ENCODE peak calls at places on chromosomes 3 and 15, in four cellular contexts. One of them, this sample, is unnamed.

GRCh38 chr15:49212897-49213296 is 42.9 kb downstream of the GALK2 start:
- DNase-seq in EH: no peak
- DNase-seq in AG04450: no peak
- DNase-seq in T-helper 2 cell treated with Interferon-gamma antibody and Interleukin-4, amounts not matched to agents 5 μg/mL and 100 μg/mL, for 36 hours: no peak
- DNase-seq in this sample: no peak

GRCh38 chr15:71781179-71781964 is 29.0 kb upstream of the NR2E3 start:
- DNase-seq in T-helper 2 cell treated with Interferon-gamma antibody and Interleukin-4, amounts not matched to agents 5 μg/mL and 100 μg/mL, for 36 hours: peak
- DNase-seq in EH: peak
- DNase-seq in AG04450: no peak
- DNase-seq in this sample: no peak

GRCh38 chr3:72143322-72143721 is 358.4 kb upstream of the PROK2 start:
- DNase-seq in EH: peak
- DNase-seq in T-helper 2 cell treated with Interferon-gamma antibody and Interleukin-4, amounts not matched to agents 5 μg/mL and 100 μg/mL, for 36 hours: no peak
- DNase-seq in AG04450: no peak
- DNase-seq in this sample: no peak

GRCh38 chr3:133301194-133301593 is 98.7 kb upstream of the BFSP2 start:
- DNase-seq in AG04450: peak
- DNase-seq in EH: peak
- DNase-seq in T-helper 2 cell treated with Interferon-gamma antibody and Interleukin-4, amounts not matched to agents 5 μg/mL and 100 μg/mL, for 36 hours: no peak
- DNase-seq in this sample: no peak

GRCh38 chr3:139204756-139205155 is 139.1 kb upstream of the MRPS22 start:
- DNase-seq in EH: peak
- DNase-seq in T-helper 2 cell treated with Interferon-gamma antibody and Interleukin-4, amounts not matched to agents 5 μg/mL and 100 μg/mL, for 36 hours: no peak
- DNase-seq in AG04450: no peak
- DNase-seq in this sample: no peak

GRCh38 chr3:70815817-70816216 is 503.4 kb upstream of the MDFIC2 start:
- DNase-seq in AG04450: no peak
- DNase-seq in EH: no peak
- DNase-seq in T-helper 2 cell treated with Interferon-gamma antibody and Interleukin-4, amounts not matched to agents 5 μg/mL and 100 μg/mL, for 36 hours: no peak
- DNase-seq in this sample: no peak

GRCh38 chr15:85380860-85381535 is 595 bp downstream of the AKAP13 start:
- DNase-seq in EH: peak
- DNase-seq in T-helper 2 cell treated with Interferon-gamma antibody and Interleukin-4, amounts not matched to agents 5 μg/mL and 100 μg/mL, for 36 hours: peak
- DNase-seq in AG04450: no peak
- DNase-seq in this sample: peak

GRCh38 chr3:66449411-66449931 is 51.4 kb downstream of the LRIG1 start:
- DNase-seq in EH: no peak
- DNase-seq in T-helper 2 cell treated with Interferon-gamma antibody and Interleukin-4, amounts not matched to agents 5 μg/mL and 100 μg/mL, for 36 hours: no peak
- DNase-seq in AG04450: no peak
- DNase-seq in this sample: no peak

GRCh38 chr3:48371651-48372376 is at the start of gene FBXW12:
- DNase-seq in T-helper 2 cell treated with Interferon-gamma antibody and Interleukin-4, amounts not matched to agents 5 μg/mL and 100 μg/mL, for 36 hours: no peak
- DNase-seq in AG04450: no peak
- DNase-seq in EH: no peak
- DNase-seq in this sample: no peak

GRCh38 chr15:84800365-84800806 is 16.8 kb upstream of the ALPK3 start:
- DNase-seq in EH: no peak
- DNase-seq in AG04450: no peak
- DNase-seq in T-helper 2 cell treated with Interferon-gamma antibody and Interleukin-4, amounts not matched to agents 5 μg/mL and 100 μg/mL, for 36 hours: no peak
- DNase-seq in this sample: no peak

GRCh38 chr15:48775556-48775955 is 35.3 kb downstream of the CEP152 start:
- DNase-seq in AG04450: no peak
- DNase-seq in EH: no peak
- DNase-seq in T-helper 2 cell treated with Interferon-gamma antibody and Interleukin-4, amounts not matched to agents 5 μg/mL and 100 μg/mL, for 36 hours: no peak
- DNase-seq in this sample: no peak

GRCh38 chr3:16357698-16358097 is 92.7 kb downstream of the OXNAD1 start:
- DNase-seq in EH: no peak
- DNase-seq in T-helper 2 cell treated with Interferon-gamma antibody and Interleukin-4, amounts not matched to agents 5 μg/mL and 100 μg/mL, for 36 hours: no peak
- DNase-seq in AG04450: no peak
- DNase-seq in this sample: no peak

GRCh38 chr15:82709081-82709420 is 624 bp downstream of the AP3B2 start:
- DNase-seq in T-helper 2 cell treated with Interferon-gamma antibody and Interleukin-4, amounts not matched to agents 5 μg/mL and 100 μg/mL, for 36 hours: no peak
- DNase-seq in EH: no peak
- DNase-seq in AG04450: no peak
- DNase-seq in this sample: peak

GRCh38 chr3:43922374-43922773 is 231.6 kb downstream of the ABHD5 start:
- DNase-seq in T-helper 2 cell treated with Interferon-gamma antibody and Interleukin-4, amounts not matched to agents 5 μg/mL and 100 μg/mL, for 36 hours: no peak
- DNase-seq in EH: no peak
- DNase-seq in AG04450: no peak
- DNase-seq in this sample: no peak

GRCh38 chr3:115165266-115165665 is 18.2 kb upstream of the ZBTB20 start:
- DNase-seq in AG04450: no peak
- DNase-seq in EH: no peak
- DNase-seq in T-helper 2 cell treated with Interferon-gamma antibody and Interleukin-4, amounts not matched to agents 5 μg/mL and 100 μg/mL, for 36 hours: peak
- DNase-seq in this sample: no peak

GRCh38 chr3:50714953-50715352 is 40.2 kb downstream of the DOCK3 start:
- DNase-seq in EH: no peak
- DNase-seq in AG04450: no peak
- DNase-seq in T-helper 2 cell treated with Interferon-gamma antibody and Interleukin-4, amounts not matched to agents 5 μg/mL and 100 μg/mL, for 36 hours: no peak
- DNase-seq in this sample: no peak

GRCh38 chr3:34202975-34203374 is 404.5 kb downstream of the PDCD6IP start:
- DNase-seq in T-helper 2 cell treated with Interferon-gamma antibody and Interleukin-4, amounts not matched to agents 5 μg/mL and 100 μg/mL, for 36 hours: no peak
- DNase-seq in EH: no peak
- DNase-seq in AG04450: no peak
- DNase-seq in this sample: no peak

GRCh38 chr3:182682263-182683229 is 110.8 kb upstream of the ATP11B start:
- DNase-seq in T-helper 2 cell treated with Interferon-gamma antibody and Interleukin-4, amounts not matched to agents 5 μg/mL and 100 μg/mL, for 36 hours: peak
- DNase-seq in EH: peak
- DNase-seq in AG04450: no peak
- DNase-seq in this sample: peak

GRCh38 chr3:144415492-144415891 is 443.9 kb downstream of the DIPK2A start:
- DNase-seq in T-helper 2 cell treated with Interferon-gamma antibody and Interleukin-4, amounts not matched to agents 5 μg/mL and 100 μg/mL, for 36 hours: no peak
- DNase-seq in EH: no peak
- DNase-seq in AG04450: no peak
- DNase-seq in this sample: no peak

GRCh38 chr15:61339526-61339925 is 110.4 kb upstream of the RORA start:
- DNase-seq in T-helper 2 cell treated with Interferon-gamma antibody and Interleukin-4, amounts not matched to agents 5 μg/mL and 100 μg/mL, for 36 hours: no peak
- DNase-seq in AG04450: no peak
- DNase-seq in EH: no peak
- DNase-seq in this sample: no peak

GRCh38 chr15:91710072-91710471 is 143.4 kb upstream of the SLCO3A1 start:
- DNase-seq in AG04450: no peak
- DNase-seq in EH: no peak
- DNase-seq in T-helper 2 cell treated with Interferon-gamma antibody and Interleukin-4, amounts not matched to agents 5 μg/mL and 100 μg/mL, for 36 hours: peak
- DNase-seq in this sample: no peak

GRCh38 chr3:55609230-55610100 is 122.4 kb upstream of the WNT5A start:
- DNase-seq in EH: no peak
- DNase-seq in AG04450: no peak
- DNase-seq in T-helper 2 cell treated with Interferon-gamma antibody and Interleukin-4, amounts not matched to agents 5 μg/mL and 100 μg/mL, for 36 hours: no peak
- DNase-seq in this sample: no peak

GRCh38 chr3:197792019-197792647 is 1.1 kb downstream of the LRCH3 start:
- DNase-seq in T-helper 2 cell treated with Interferon-gamma antibody and Interleukin-4, amounts not matched to agents 5 μg/mL and 100 μg/mL, for 36 hours: no peak
- DNase-seq in EH: peak
- DNase-seq in AG04450: no peak
- DNase-seq in this sample: peak

GRCh38 chr15:53648934-53649333 is 110.5 kb downstream of the WDR72 start:
- DNase-seq in T-helper 2 cell treated with Interferon-gamma antibody and Interleukin-4, amounts not matched to agents 5 μg/mL and 100 μg/mL, for 36 hours: no peak
- DNase-seq in AG04450: no peak
- DNase-seq in EH: no peak
- DNase-seq in this sample: no peak

GRCh38 chr15:74453925-74454763 is 6.8 kb downstream of the UBL7 start:
- DNase-seq in T-helper 2 cell treated with Interferon-gamma antibody and Interleukin-4, amounts not matched to agents 5 μg/mL and 100 μg/mL, for 36 hours: no peak
- DNase-seq in EH: peak
- DNase-seq in AG04450: no peak
- DNase-seq in this sample: no peak

GRCh38 chr3:123324880-123325765 is 123.4 kb downstream of the SEC22A start:
- DNase-seq in AG04450: no peak
- DNase-seq in EH: no peak
- DNase-seq in T-helper 2 cell treated with Interferon-gamma antibody and Interleukin-4, amounts not matched to agents 5 μg/mL and 100 μg/mL, for 36 hours: no peak
- DNase-seq in this sample: no peak

GRCh38 chr3:140850210-140850955 is 91.3 kb upstream of the SLC25A36 start:
- DNase-seq in T-helper 2 cell treated with Interferon-gamma antibody and Interleukin-4, amounts not matched to agents 5 μg/mL and 100 μg/mL, for 36 hours: no peak
- DNase-seq in EH: peak
- DNase-seq in AG04450: no peak
- DNase-seq in this sample: no peak

GRCh38 chr3:117540583-117540982 is 831.0 kb downstream of the TUSC7 start:
- DNase-seq in AG04450: no peak
- DNase-seq in T-helper 2 cell treated with Interferon-gamma antibody and Interleukin-4, amounts not matched to agents 5 μg/mL and 100 μg/mL, for 36 hours: no peak
- DNase-seq in EH: no peak
- DNase-seq in this sample: no peak

This sample was measured in stimulated activated CD4-positive, alpha-beta T cell treated with anti-CD3 and anti-CD28 coated beads, Interleukin-1b, Interleukin-23, amount 100 ng/mL, for 48 hours.